ENCODE peak calls at places on chromosome 11, in four cellular contexts. F is H9, L is GM23248, Q is dorsolateral prefrontal cortex. N is an unnamed sample.

GRCh38 chr11:13169709-13170108 is 107.9 kb upstream of the BMAL1 start:
- DNase-seq in F (no peak), L (peak), Q (no peak), N (peak)

GRCh38 chr11:67369275-67369674 is 4.1 kb downstream of the CLCF1 start:
- DNase-seq in F (no peak), L (peak), Q (no peak), N (no peak)

GRCh38 chr11:130849215-130849568 is 67.1 kb downstream of the SNX19 start:
- DNase-seq in F (no peak), L (peak), Q (no peak), N (peak)

GRCh38 chr11:119266517-119267255 is 50.2 kb downstream of the MCAM start:
- DNase-seq in F (no peak), L (no peak), Q (no peak), N (peak)

GRCh38 chr11:44016129-44016528 is 31.7 kb upstream of the ACCSL start:
- DNase-seq in F (peak), L (peak), Q (no peak), N (no peak)

GRCh38 chr11:21485426-21485825 is 707.5 kb upstream of the ANO5 start:
- DNase-seq in F (no peak), L (no peak), Q (peak), N (no peak)

GRCh38 chr11:132898676-132899075 is 633.6 kb downstream of the OPCML start:
- DNase-seq in F (no peak), L (no peak), Q (no peak), N (no peak)

GRCh38 chr11:44177905-44178304 is 82.4 kb downstream of the EXT2 start:
- DNase-seq in F (no peak), L (no peak), Q (no peak), N (no peak)

GRCh38 chr11:66562275-66562674 is 6.1 kb downstream of the CTSF start:
- DNase-seq in F (no peak), L (no peak), Q (no peak), N (no peak)

GRCh38 chr11:116832350-116833290 is 2.9 kb downstream of the APOC3 start:
- DNase-seq in F (no peak), L (no peak), Q (no peak), N (no peak)

GRCh38 chr11:86481399-86481798 is 106.7 kb downstream of the CCDC81 start:
- DNase-seq in F (no peak), L (no peak), Q (no peak), N (no peak)
- H3K27ac ChIP-seq in F (no peak), L (no peak), Q (no peak), N (no peak)

DNA sequence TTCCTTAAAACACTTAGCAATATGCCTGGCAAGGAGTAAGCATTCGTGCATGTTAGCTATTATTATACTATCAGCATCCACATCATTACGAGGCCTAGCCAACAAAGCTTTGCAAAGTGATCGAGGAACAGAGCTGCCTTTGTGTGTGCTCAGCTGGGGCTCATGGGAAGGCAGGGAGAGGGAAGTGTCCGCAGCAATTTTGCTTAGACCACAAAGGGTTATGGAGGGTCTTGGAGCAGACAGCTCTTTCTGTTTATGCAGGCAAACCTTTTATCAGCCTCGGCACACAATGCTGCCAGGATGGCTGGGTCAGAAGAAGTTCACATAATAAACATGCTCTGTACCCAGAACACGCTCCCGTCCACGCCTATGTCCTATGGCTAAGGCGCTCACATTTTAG is 10.9 kb upstream of the DKK3 start:
- DNase-seq in F (no peak), L (peak), Q (no peak), N (peak)
- H3K27ac ChIP-seq in F (no peak), L (no peak), Q (peak), N (no peak)

GRCh38 chr11:112697371-112697770 is 263.8 kb upstream of the NCAM1 start:
- DNase-seq in F (no peak), L (no peak), Q (peak), N (no peak)
- H3K27ac ChIP-seq in F (no peak), L (no peak), Q (peak), N (no peak)

DNA sequence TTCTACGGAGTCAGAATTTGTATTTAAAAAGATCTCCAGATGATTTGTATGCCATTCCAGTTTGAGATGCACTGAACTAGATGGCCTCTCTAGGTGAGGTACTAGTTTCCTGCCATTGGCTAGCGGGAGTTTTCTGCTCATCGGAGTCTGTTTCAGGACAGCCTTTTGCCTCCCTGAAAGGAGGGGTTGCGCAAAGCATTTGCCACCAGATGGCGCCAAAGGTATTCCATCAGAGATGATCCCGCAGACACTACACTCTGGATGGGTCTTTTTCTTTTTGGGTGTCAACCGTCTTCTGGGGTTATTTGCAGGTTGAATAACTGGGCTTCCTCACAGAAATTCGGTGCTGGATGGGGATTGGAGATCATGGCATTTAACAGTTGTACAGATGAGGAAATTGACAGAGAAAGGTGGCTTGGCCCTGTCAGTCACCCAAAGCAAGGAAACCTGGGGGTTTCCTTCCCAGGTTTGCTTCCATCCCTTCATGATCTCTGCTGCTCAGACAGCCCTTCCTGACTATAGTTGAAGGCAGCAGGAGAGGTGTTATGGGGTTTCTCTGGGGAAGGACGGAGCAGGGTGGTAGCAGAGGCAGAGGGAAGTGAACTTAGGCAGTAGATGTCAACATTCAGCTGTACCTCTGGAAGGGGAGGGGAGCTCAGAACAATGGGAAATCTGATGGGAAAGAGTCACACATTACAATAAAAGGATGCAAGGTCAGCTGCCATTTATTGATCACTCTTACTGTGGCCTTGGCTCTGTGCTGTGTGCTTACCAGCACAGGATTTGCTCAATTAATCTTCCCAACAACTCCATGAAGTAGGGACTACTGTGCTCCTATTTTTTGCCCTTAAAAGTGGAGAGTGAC is 81.6 kb downstream of the CCDC81 start:
- DNase-seq in F (peak), L (peak), Q (peak), N (peak)
- H3K27ac ChIP-seq in F (no peak), L (no peak), Q (no peak), N (no peak)

GRCh38 chr11:1303196-1303821 is 6.1 kb downstream of the TOLLIP start:
- DNase-seq in F (peak), L (peak), Q (no peak), N (peak)

GRCh38 chr11:1305063-1305495 is 4.4 kb downstream of the TOLLIP start:
- DNase-seq in F (peak), L (no peak), Q (no peak), N (no peak)

GRCh38 chr11:1303973-1304372 is 5.5 kb downstream of the TOLLIP start:
- DNase-seq in F (peak), L (no peak), Q (no peak), N (no peak)

GRCh38 chr11:1305558-1306056 is 3.8 kb downstream of the TOLLIP start:
- DNase-seq in F (peak), L (no peak), Q (no peak), N (no peak)

GRCh38 chr11:1304376-1304775 is 5.1 kb downstream of the TOLLIP start:
- DNase-seq in F (no peak), L (no peak), Q (no peak), N (no peak)
- H3K27ac ChIP-seq in F (no peak), L (no peak), Q (peak), N (peak)

DNA sequence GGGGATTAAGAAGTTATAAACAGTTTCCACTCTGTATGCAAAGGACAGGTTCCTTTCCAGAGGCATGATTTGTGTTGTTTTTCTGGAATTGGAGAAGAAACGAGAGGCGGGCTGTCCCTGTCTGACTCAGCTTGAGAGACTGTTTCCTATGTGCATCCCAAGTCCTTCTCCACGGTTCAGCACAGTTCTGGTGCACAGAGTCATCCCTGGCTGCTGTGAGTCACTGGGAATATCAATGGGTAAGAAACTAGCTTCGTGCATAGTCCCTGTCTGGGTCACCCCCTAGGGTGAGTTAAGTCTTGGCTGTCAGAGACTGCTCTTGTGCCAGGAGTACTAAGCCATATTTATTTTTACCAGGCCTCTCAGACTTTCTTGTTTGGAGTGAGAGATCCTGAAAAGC is 2.4 kb upstream of the LRP4 start:
- DNase-seq in F (no peak), L (peak), Q (no peak), N (peak)
- H3K27ac ChIP-seq in F (no peak), L (peak), Q (peak), N (peak)

N was measured in mammary epithelial cell.